ENCODE peak calls at places on chromosome 15, in ten cellular contexts. Q is HS-5, O is transverse colon, B is fibroblast of lung, X is activated T-helper 1 cell treated with Interleukin-2 at 50 U/mL for 16 hours, H is LHCN-M2, T is Calu3, M is AG10803, G is NCI-H446 treated with DMSO at 0.1 percent for 48 hours, R is fibroblast of the conjunctiva. D is an unnamed sample.
A peak's percentile ranks its signal among the peaks of the same experiment; 100 is the strongest.

GRCh38 chr15:101451192-101451799 is 38.2 kb downstream of the PCSK6 start:
- DNase-seq in O (no peak), T (no peak), G (no peak), R (peak; percentile 60), B (peak; percentile 57), H (peak; percentile 59), M (peak; percentile 81), Q (no peak), X (no peak), D (peak; percentile 87)

GRCh38 chr15:84402856-84403608 is 167.5 kb downstream of the GOLGA6L4 start:
- DNase-seq in G (no peak), M (no peak), X (no peak), H (no peak), Q (no peak), O (no peak), T (no peak), B (no peak), R (no peak), D (peak; percentile 56)

GRCh38 chr15:74988007-74988800 is 7.2 kb upstream of the SCAMP5 start:
- DNase-seq in G (no peak), O (peak; percentile 65), Q (no peak), M (no peak), T (peak; percentile 80), X (no peak), H (peak; percentile 56), B (peak; percentile 16), R (no peak), D (peak; percentile 71)

GRCh38 chr15:90690585-90690984 is 26.6 kb upstream of the BLM start:
- DNase-seq in O (no peak), Q (no peak), H (no peak), T (no peak), M (peak; percentile 27), X (no peak), G (no peak), B (peak; percentile 4), R (no peak), D (no peak)

GRCh38 chr15:94230886-94231727 is at the start of gene MCTP2:
- DNase-seq in O (peak; percentile 93), B (peak; percentile 56), R (peak; percentile 46), T (peak; percentile 95), H (no peak), G (no peak), Q (no peak), X (peak; percentile 73), M (peak; percentile 66), D (peak; percentile 99)

GRCh38 chr15:96337991-96338771 is 7.7 kb downstream of the NR2F2 start:
- DNase-seq in O (no peak), X (no peak), Q (no peak), H (peak; percentile 41), B (peak; percentile 42), G (no peak), M (no peak), T (no peak), R (no peak), D (no peak)

GRCh38 chr15:87722941-87723691 is 533.4 kb downstream of the NTRK3 start:
- DNase-seq in B (no peak), R (no peak), Q (no peak), T (no peak), M (no peak), O (no peak), G (no peak), H (no peak), X (no peak), D (no peak)

GRCh38 chr15:70491641-70492040 is 271.7 kb downstream of the UACA start:
- DNase-seq in X (no peak), H (no peak), R (no peak), M (no peak), G (no peak), O (no peak), B (no peak), T (no peak), Q (no peak), D (peak; percentile 59)

GRCh38 chr15:25775317-25775912 is 87.7 kb downstream of the ATP10A start:
- DNase-seq in G (no peak), B (peak; percentile 72), T (no peak), X (no peak), H (peak; percentile 85), M (peak; percentile 92), R (peak; percentile 44), Q (no peak), O (peak; percentile 26), D (no peak)

GRCh38 chr15:84570164-84570692 is 30.6 kb upstream of the ZSCAN2 start:
- DNase-seq in R (no peak), T (peak; percentile 56), O (peak; percentile 76), Q (no peak), B (no peak), G (no peak), X (peak; percentile 39), H (peak; percentile 51), M (peak; percentile 55), D (peak; percentile 91)

D was measured in spleen.